ENCODE peak calls at places on chromosomes 16 and 17, in four cellular contexts. J, O, C and U are unnamed samples. For H3K27me3, the result is how much of the 10 kb centered on the place peaks cover.

GRCh38 chr17:163514-164103 is 17.8 kb downstream of the DOC2B start:
- DNase-seq in J (no peak), O (no peak), C (no peak), U (peak)

GRCh38 chr16:4093495-4094137 is 22.6 kb downstream of the ADCY9 start:
- DNase-seq in J (no peak), O (no peak), C (no peak), U (no peak)

GRCh38 chr16:88570691-88571092 is 489 bp downstream of the ZC3H18 start:
- DNase-seq in J (no peak), O (no peak), C (no peak), U (peak)

GRCh38 chr16:1945559-1946391 is 2.8 kb upstream of the MSRB1 start:
- DNase-seq in J (no peak), O (no peak), C (no peak), U (no peak)

GRCh38 chr17:77738666-77739531 is 219.6 kb upstream of the TNRC6C start:
- DNase-seq in J (no peak), O (no peak), C (no peak), U (no peak)

GRCh38 chr17:54180919-54181318 is 358.2 kb downstream of the KIF2B start:
- DNase-seq in J (no peak), O (no peak), C (no peak), U (no peak)

GRCh38 chr16:14600164-14600563 is 29.9 kb downstream of the PARN start:
- DNase-seq in J (no peak), O (no peak), C (peak), U (peak)

GRCh38 chr17:73211745-73212144 is 18.9 kb downstream of the COG1 start:
- DNase-seq in J (no peak), O (no peak), C (no peak), U (no peak)

GRCh38 chr17:43528319-43528987 is 17.7 kb downstream of the ETV4 start:
- DNase-seq in J (no peak), O (no peak), C (no peak), U (peak)

GRCh38 chr17:50540485-50541401 is 6.2 kb upstream of the SPATA20 start:
- DNase-seq in J (no peak), O (no peak), C (no peak), U (no peak)

GRCh38 chr16:89135166-89135565 is 36.4 kb upstream of the CDH15 start:
- DNase-seq in J (no peak), O (no peak), C (no peak), U (no peak)

GRCh38 chr17:46143827-46144236 is 49.4 kb downstream of the KANSL1 start:
- DNase-seq in J (no peak), O (no peak), C (no peak), U (no peak)

GRCh38 chr16:23267647-23268046 is 34.5 kb upstream of the SCNN1B start:
- DNase-seq in J (no peak), O (no peak), C (no peak), U (no peak)

GRCh38 chr16:77468831-77469230 is 34.0 kb upstream of the ADAMTS18 start:
- DNase-seq in J (no peak), O (no peak), C (no peak), U (no peak)

GRCh38 chr17:27529230-27529796 is 73.1 kb downstream of the KSR1 start:
- DNase-seq in J (no peak), O (no peak), C (peak), U (peak)

GRCh38 chr16:57945740-57946138 is 25.2 kb downstream of the CNGB1 start:
- DNase-seq in J (no peak), O (no peak), C (no peak), U (peak)

GRCh38 chr17:59332890-59333377 is 1.5 kb downstream of the YPEL2 start:
- DNase-seq in J (no peak), O (no peak), C (no peak), U (no peak)

GRCh38 chr17:7754656-7755055 is 37.1 kb downstream of the DNAH2 start:
- DNase-seq in J (no peak), O (no peak), C (no peak), U (no peak)

GRCh38 chr16:76583995-76584394 is 306.8 kb downstream of the CNTNAP4 start:
- DNase-seq in J (no peak), O (no peak), C (no peak), U (no peak)

GRCh38 chr16:11738742-11739544 is 3.7 kb downstream of the TXNDC11 start:
- DNase-seq in J (no peak), O (no peak), C (no peak), U (no peak)

GRCh38 chr16:3295209-3295608 is 10.0 kb downstream of the TIGD7 start:
- DNase-seq in J (no peak), O (no peak), C (no peak), U (no peak)

GRCh38 chr16:13961099-13961811 is 41.3 kb downstream of the ERCC4 start:
- DNase-seq in J (no peak), O (no peak), C (no peak), U (no peak)

GRCh38 chr17:36812762-36813161 is 124.5 kb upstream of the LHX1 start:
- DNase-seq in J (no peak), O (no peak), C (no peak), U (no peak)

GRCh38 chr16:4089811-4090293 is 26.4 kb downstream of the ADCY9 start:
- DNase-seq in J (no peak), O (no peak), C (no peak), U (no peak)

GRCh38 chr17:39754161-39754957 is 16.6 kb downstream of the GRB7 start:
- DNase-seq in J (peak), O (no peak), C (peak), U (peak)

GRCh38 chr17:65228734-65229390 is 91.7 kb downstream of the RGS9 start:
- DNase-seq in J (peak), O (no peak), C (peak), U (peak)

GRCh38 chr17:81245024-81245664 is 6.0 kb downstream of the NDUFAF8 start:
- DNase-seq in J (peak), O (no peak), C (no peak), U (no peak)

GRCh38 chr17:30199600-30199999 is 35.9 kb downstream of the SLC6A4 start:
- DNase-seq in J (no peak), O (no peak), C (no peak), U (no peak)

GRCh38 chr17:32142038-32142856 is at the start of gene RHOT1:
- DNase-seq in J (peak), O (no peak), C (peak), U (peak)

GRCh38 chr17:43906951-43907424 is 348 bp downstream of the MPP2 start:
- DNase-seq in J (no peak), O (no peak), C (no peak), U (no peak)

GRCh38 chr16:50259334-50260205 is 6.8 kb upstream of the ADCY7 start:
- DNase-seq in J (no peak), O (no peak), C (peak), U (no peak)

GRCh38 chr16:70800306-70800705 is 652 bp downstream of the VAC14 start:
- DNase-seq in J (no peak), O (no peak), C (no peak), U (no peak)

GRCh38 chr17:8800656-8801055 is 1.5 kb upstream of the MFSD6L start:
- DNase-seq in J (no peak), O (no peak), C (no peak), U (no peak)

GRCh38 chr16:2147981-2148671 is at the start of gene RAB26:
- DNase-seq in J (no peak), O (no peak), C (peak), U (peak)

GRCh38 chr17:8326591-8327583 is 12.8 kb upstream of the ODF4 start:
- DNase-seq in J (no peak), O (no peak), C (peak), U (peak)

GRCh38 chr16:69888005-69888560 is 63.1 kb upstream of the CLEC18A start:
- DNase-seq in J (peak), O (no peak), C (no peak), U (no peak)

GRCh38 chr17:72539981-72540897 is 419.4 kb downstream of the SOX9 start:
- DNase-seq in J (no peak), O (no peak), C (peak), U (peak)

GRCh38 chr17:20095366-20096080 is 86.4 kb downstream of the SPECC1 start:
- DNase-seq in J (no peak), O (peak), C (peak), U (peak)

GRCh38 chr17:58316260-58316960 is 12.2 kb downstream of the TSPOAP1 start:
- DNase-seq in J (no peak), O (no peak), C (peak), U (no peak)
- H3K27me3 ChIP-seq in J (under half), O (under half), C (under half), U (under half)

DNA sequence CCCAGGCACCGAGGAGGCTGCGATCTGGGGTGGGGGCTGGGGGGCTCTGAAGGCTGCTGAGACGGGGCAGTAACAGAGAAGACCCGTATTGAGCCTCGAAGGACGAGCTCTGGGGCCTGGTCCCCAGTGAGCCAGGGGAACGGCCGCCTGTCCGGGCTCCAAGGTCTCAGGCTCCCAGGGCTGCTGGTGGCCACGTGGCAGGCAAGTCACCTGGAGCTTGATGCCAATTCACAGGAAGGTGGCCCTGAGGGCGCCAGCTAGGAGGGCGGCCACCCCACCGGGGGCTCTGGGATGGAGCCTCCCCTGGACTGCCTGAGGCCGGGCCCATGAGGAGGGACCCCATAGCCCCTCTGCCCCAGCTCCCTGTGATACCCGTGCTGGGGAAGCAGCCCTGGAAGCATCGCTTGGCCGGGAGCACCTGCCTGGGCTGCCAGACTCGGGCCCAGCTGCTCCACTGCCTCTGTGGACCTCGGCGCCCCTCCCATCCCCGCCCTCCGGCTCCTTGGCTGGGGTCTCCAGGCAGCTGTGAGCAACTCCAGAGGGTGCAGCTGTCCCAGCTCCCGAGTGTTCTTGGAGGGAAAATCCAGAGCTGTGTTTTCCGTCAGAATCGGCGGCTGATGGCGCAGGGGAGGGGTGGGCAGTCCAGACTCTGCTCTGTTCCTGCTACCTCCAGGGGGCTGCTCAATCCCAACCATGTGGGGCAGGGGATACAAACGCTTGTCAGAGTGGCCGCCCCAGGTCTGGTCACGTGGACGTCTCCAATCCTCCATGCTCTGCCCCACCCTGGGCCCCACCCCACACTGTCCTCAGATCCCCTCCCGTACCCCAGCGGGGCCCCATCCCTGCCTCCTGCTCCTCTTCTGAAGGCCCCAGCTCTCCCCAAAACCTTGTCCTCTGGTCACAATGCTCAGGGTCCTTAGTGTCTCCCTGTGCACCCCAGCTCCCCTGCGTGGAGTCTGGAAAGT is 67.2 kb upstream of the GNG13 start:
- DNase-seq in J (no peak), O (no peak), C (no peak), U (no peak)
- TF ChIP-seq NRF1 in J (no peak), O (no peak), C (no peak), U (no peak)

DNA sequence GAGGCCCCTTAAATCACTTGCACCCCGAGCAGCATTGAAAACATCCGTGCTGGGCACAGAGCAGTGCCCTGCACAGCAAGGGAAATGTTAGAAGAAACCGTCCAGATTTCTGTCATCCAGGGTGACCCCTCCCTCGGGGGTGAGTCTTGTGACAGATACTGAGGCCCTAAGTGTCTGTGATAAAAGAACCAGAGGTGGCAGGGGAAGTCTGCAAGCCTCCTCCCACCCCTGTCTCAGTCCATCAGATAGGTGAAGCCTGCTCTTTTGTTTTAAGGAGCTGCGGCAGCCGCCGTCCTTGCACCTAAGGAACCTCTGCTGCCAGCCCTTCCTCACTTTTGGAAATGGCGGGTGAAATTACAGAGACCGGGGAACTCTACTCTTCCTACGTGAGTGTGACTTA is 845 bp upstream of the NAT9 start:
- DNase-seq in J (no peak), O (no peak), C (no peak), U (peak)
- H3K9ac ChIP-seq in J (peak), O (peak), C (peak), U (peak)

DNA sequence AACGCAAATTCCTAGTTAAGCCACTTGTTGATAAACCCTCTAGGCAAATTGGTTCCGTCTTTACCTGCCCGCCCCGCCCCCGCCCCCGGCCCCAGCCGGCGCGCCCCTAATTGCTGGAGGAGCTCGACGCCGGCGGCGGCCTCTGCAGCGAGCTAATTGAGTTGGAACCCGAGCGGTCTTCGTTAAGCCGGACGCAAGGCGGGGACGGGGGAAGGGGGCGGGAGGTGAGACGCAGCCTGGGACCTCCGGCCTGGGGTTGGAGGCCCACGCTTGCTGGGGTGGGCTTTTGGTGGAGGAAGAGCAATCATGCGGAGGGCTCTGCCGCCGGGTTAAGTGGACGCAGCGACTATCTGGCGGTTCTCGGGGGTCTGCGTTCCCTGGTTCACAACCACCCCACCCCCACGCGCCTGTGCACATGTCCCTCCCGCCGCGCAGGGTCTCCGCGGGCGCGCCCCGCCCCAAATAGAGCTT is 12.7 kb upstream of the FOXF1 start:
- DNase-seq in J (no peak), O (no peak), C (no peak), U (no peak)
- H3K27me3 ChIP-seq in J (under half), O (half or more), C (half or more), U (half or more)

DNA sequence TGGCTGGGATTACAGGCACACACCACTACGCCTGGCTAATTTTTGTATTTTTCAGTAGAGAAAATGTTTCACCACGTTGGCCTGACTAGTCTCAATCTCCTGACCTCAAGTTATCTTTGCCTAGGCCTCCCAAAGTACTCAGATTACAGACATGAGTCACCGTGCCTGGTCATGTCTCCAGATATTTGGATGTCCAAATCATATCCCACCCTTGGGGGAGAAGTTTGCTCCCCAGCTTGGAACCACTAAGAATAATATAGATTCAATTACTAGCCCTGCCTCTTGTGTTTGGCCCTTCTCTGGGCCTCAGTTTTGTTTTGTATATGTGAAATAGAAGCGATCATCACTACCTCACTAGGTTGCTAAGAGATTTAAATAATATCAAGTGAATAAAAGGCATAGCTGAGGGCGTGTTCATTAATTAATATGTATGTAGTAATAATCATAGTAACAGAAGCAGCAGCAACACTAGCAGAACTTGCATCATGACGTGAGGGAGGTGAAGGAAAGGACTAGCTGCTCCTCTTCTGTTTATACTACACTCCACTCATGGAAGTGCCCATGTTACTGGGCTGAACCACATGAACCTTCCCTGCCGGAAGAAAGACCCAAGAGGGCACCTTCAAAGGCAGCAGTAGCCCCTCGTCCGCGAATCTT is 253.6 kb upstream of the XYLT1 start:
- DNase-seq in J (no peak), O (no peak), C (no peak), U (no peak)
- TF ChIP-seq NRF1 in J (no peak), O (no peak), C (no peak), U (no peak)

DNA sequence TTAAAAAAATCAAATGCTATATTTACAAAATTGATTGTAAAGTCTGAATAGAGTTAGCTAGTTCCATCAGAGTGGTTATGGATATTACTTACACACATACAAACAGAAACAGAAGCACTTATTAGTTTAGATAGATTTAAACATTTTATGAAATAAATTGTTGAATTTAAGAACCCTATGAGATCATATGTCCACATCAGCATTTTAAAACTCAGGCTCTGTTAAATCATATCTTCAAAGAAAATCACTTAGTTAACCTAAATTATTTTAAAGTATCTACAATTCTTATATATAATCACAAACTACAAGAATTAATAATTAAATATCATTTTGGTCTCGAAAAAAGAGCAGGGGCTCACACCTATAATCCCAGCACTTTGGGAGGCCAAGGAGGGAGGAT is 42.5 kb downstream of the HELZ start:
- DNase-seq in J (no peak), O (no peak), C (no peak), U (no peak)
- H3K9ac ChIP-seq in J (no peak), O (no peak), C (no peak), U (no peak)